ENCODE peak calls at places on chromosomes 4 and X, in four cellular contexts. One of them, this sample, is unnamed.

GRCh38 chrX:13432776-13433605 is 113.1 kb upstream of the ATXN3L start:
- DNase-seq in IMR-90: peak; percentile 84
- DNase-seq in neuronal stem cell: no peak
- DNase-seq in H1: no peak
- DNase-seq in this sample: peak; percentile 60

GRCh38 chr4:124872659-124873058 is 160.1 kb upstream of the ANKRD50 start:
- DNase-seq in IMR-90: no peak
- DNase-seq in neuronal stem cell: no peak
- DNase-seq in H1: no peak
- DNase-seq in this sample: no peak

GRCh38 chrX:119478504-119478903 is 10.3 kb downstream of the SLC25A5 start:
- DNase-seq in IMR-90: no peak
- DNase-seq in neuronal stem cell: no peak
- DNase-seq in H1: no peak
- DNase-seq in this sample: no peak

GRCh38 chr4:24780936-24781538 is 14.3 kb upstream of the SOD3 start:
- DNase-seq in IMR-90: no peak
- DNase-seq in neuronal stem cell: no peak
- DNase-seq in H1: no peak
- DNase-seq in this sample: no peak

GRCh38 chr4:38819569-38819968 is 15.0 kb upstream of the TLR1 start:
- DNase-seq in IMR-90: peak; percentile 73
- DNase-seq in neuronal stem cell: no peak
- DNase-seq in H1: no peak
- DNase-seq in this sample: peak; percentile 49

GRCh38 chr4:7206856-7207567 is 14.7 kb downstream of the SORCS2 start:
- DNase-seq in IMR-90: peak; percentile 90
- DNase-seq in neuronal stem cell: peak; percentile 39
- DNase-seq in H1: no peak
- DNase-seq in this sample: peak; percentile 84

GRCh38 chr4:83932996-83933395 is 397.1 kb downstream of the GPAT3 start:
- DNase-seq in IMR-90: peak; percentile 10
- DNase-seq in neuronal stem cell: no peak
- DNase-seq in H1: no peak
- DNase-seq in this sample: no peak

GRCh38 chr4:122458625-122459024 is 2.1 kb upstream of the IL2 start:
- DNase-seq in IMR-90: peak; percentile 17
- DNase-seq in neuronal stem cell: no peak
- DNase-seq in H1: no peak
- DNase-seq in this sample: peak; percentile 72

GRCh38 chr4:1833307-1834046 is 22.5 kb downstream of the LETM1 start:
- DNase-seq in IMR-90: no peak
- DNase-seq in neuronal stem cell: no peak
- DNase-seq in H1: no peak
- DNase-seq in this sample: no peak

GRCh38 chrX:21839334-21840198 is at the start of gene MBTPS2:
- DNase-seq in IMR-90: peak; percentile 91
- DNase-seq in neuronal stem cell: peak; percentile 82
- DNase-seq in H1: peak; percentile 83
- DNase-seq in this sample: peak; percentile 89
- H3K14ac ChIP-seq in IMR-90: peak within 1 kb of the TSS; percentile 94
- H3K14ac ChIP-seq in neuronal stem cell: peak within 1 kb of the TSS; percentile 82
- H3K14ac ChIP-seq in H1: no peak within 1 kb of the TSS
- H3K14ac ChIP-seq in this sample: no peak within 1 kb of the TSS

GRCh38 chr4:88291003-88291402 is 6.6 kb upstream of the PPM1K start:
- DNase-seq in IMR-90: peak; percentile 14
- DNase-seq in neuronal stem cell: no peak
- DNase-seq in H1: no peak
- DNase-seq in this sample: no peak
- H3K4me2 ChIP-seq in IMR-90: no peak overlapping the region
- H3K4me2 ChIP-seq in neuronal stem cell: no peak overlapping the region
- H3K4me2 ChIP-seq in H1: no peak overlapping the region
- H3K4me2 ChIP-seq in this sample: no peak overlapping the region

GRCh38 chr4:147596976-147597375 is 20.2 kb upstream of the TMEM184C start:
- DNase-seq in IMR-90: peak; percentile 93
- DNase-seq in neuronal stem cell: no peak
- DNase-seq in H1: no peak
- DNase-seq in this sample: peak; percentile 68

GRCh38 chr4:147599206-147599605 is 18.0 kb upstream of the TMEM184C start:
- DNase-seq in IMR-90: no peak
- DNase-seq in neuronal stem cell: no peak
- DNase-seq in H1: no peak
- DNase-seq in this sample: no peak

GRCh38 chr4:147594107-147594506 is 23.1 kb upstream of the TMEM184C start:
- DNase-seq in IMR-90: no peak
- DNase-seq in neuronal stem cell: no peak
- DNase-seq in H1: no peak
- DNase-seq in this sample: no peak

GRCh38 chr4:147597561-147597960 is 19.6 kb upstream of the TMEM184C start:
- DNase-seq in IMR-90: no peak
- DNase-seq in neuronal stem cell: no peak
- DNase-seq in H1: no peak
- DNase-seq in this sample: no peak

DNA sequence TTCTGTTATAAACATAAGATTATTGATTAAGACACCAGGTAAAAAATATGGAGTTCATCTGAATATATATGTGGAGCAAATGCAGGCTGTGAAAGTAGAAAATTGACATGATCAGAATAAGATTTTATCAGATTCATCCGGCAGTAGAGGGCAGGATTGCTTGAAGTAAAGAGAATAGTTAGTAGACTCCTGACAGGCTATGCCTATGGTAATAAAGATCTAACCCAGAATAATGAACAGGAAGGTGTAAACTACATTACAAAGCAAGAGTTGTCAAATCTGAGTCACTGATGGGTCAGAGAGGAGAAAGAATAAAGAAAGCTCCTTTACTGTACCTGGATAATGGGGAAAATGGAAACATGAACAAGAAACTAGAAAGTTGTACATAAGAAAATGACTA is 20.8 kb upstream of the TMEM184C start:
- DNase-seq in IMR-90: peak; percentile 31
- DNase-seq in neuronal stem cell: no peak
- DNase-seq in H1: no peak
- DNase-seq in this sample: no peak
- H3K4me3 ChIP-seq in IMR-90: no peak overlapping the region
- H3K4me3 ChIP-seq in neuronal stem cell: no peak overlapping the region
- H3K4me3 ChIP-seq in H1: no peak overlapping the region
- H3K4me3 ChIP-seq in this sample: no peak overlapping the region

GRCh38 chrX:103685396-103685795 is 1.1 kb downstream of the MORF4L2 start:
- DNase-seq in IMR-90: no peak
- DNase-seq in neuronal stem cell: no peak
- DNase-seq in H1: no peak
- DNase-seq in this sample: peak; percentile 32

GRCh38 chrX:103688949-103689348 is 2.5 kb upstream of the MORF4L2 start:
- DNase-seq in IMR-90: peak; percentile 44
- DNase-seq in neuronal stem cell: no peak
- DNase-seq in H1: no peak
- DNase-seq in this sample: peak; percentile 49

GRCh38 chrX:103687073-103687695 is 685 bp upstream of the MORF4L2 start:
- DNase-seq in IMR-90: peak; percentile 76
- DNase-seq in neuronal stem cell: peak; percentile 62
- DNase-seq in H1: peak; percentile 60
- DNase-seq in this sample: no peak

GRCh38 chrX:103687696-103688191 is 1.2 kb upstream of the MORF4L2 start:
- DNase-seq in IMR-90: peak; percentile 73
- DNase-seq in neuronal stem cell: peak; percentile 63
- DNase-seq in H1: peak; percentile 68
- DNase-seq in this sample: peak; percentile 85

GRCh38 chrX:103686199-103687072 is at the start of gene MORF4L2:
- DNase-seq in IMR-90: peak; percentile 99
- DNase-seq in neuronal stem cell: peak; percentile 89
- DNase-seq in H1: peak; percentile 62
- DNase-seq in this sample: peak; percentile 99
- H3K14ac ChIP-seq in IMR-90: peak within 1 kb of the TSS; percentile 100
- H3K14ac ChIP-seq in neuronal stem cell: no peak within 1 kb of the TSS
- H3K14ac ChIP-seq in H1: no peak within 1 kb of the TSS
- H3K14ac ChIP-seq in this sample: peak within 1 kb of the TSS; percentile 98

GRCh38 chr4:46506876-46507275 is 116.9 kb upstream of the GABRA2 start:
- DNase-seq in IMR-90: no peak
- DNase-seq in neuronal stem cell: no peak
- DNase-seq in H1: no peak
- DNase-seq in this sample: peak; percentile 12
- H3K4me2 ChIP-seq in IMR-90: no peak overlapping the region
- H3K4me2 ChIP-seq in neuronal stem cell: no peak overlapping the region
- H3K4me2 ChIP-seq in H1: no peak overlapping the region
- H3K4me2 ChIP-seq in this sample: no peak overlapping the region